ENCODE peak calls at places on chromosomes 6 and 20, in ten cellular contexts. V is cardiac muscle cell; T is gastrocnemius medialis; C is bronchial epithelial cell; G is WERI-Rb-1; S is CD8-positive, alpha-beta memory T cell; Z is A549; I is HepG2; P is tibial nerve; H is mesendoderm. F is an unnamed sample.

GRCh38 chr20:24771651-24772061 is 177.4 kb upstream of the CST7 start:
- DNase-seq in H (no peak), T (no peak), C (no peak), V (no peak), Z (no peak), G (no peak), P (no peak), I (no peak), S (no peak), F (no peak)

GRCh38 chr6:137819740-137820139 is 47.3 kb upstream of the TNFAIP3 start:
- DNase-seq in C (no peak), V (no peak), G (no peak), I (no peak), S (peak), P (no peak), T (no peak), H (no peak), Z (no peak), F (no peak)

GRCh38 chr6:25088513-25088912 is 152.8 kb upstream of the RIPOR2 start:
- DNase-seq in S (no peak), Z (no peak), T (no peak), C (peak), I (no peak), G (no peak), H (no peak), V (no peak), P (no peak), F (no peak)

GRCh38 chr6:163030980-163031379 is 303.2 kb downstream of the PACRG start:
- DNase-seq in V (no peak), I (no peak), C (no peak), G (no peak), P (no peak), Z (no peak), S (no peak), H (no peak), T (no peak), F (no peak)

GRCh38 chr6:142118926-142119325 is 13.8 kb upstream of the GJE1 start:
- DNase-seq in I (no peak), H (no peak), C (peak), T (no peak), P (no peak), V (no peak), G (no peak), S (no peak), Z (no peak), F (no peak)

GRCh38 chr6:133951881-133952814 is 876 bp upstream of the TBPL1 start:
- DNase-seq in G (peak), S (peak), V (peak), H (peak), T (peak), P (peak), C (peak), Z (peak), I (peak), F (peak)

GRCh38 chr6:141259832-141260231 is 872.9 kb upstream of the GJE1 start:
- DNase-seq in S (no peak), T (no peak), C (no peak), H (no peak), Z (no peak), I (no peak), V (no peak), G (no peak), P (no peak), F (no peak)

GRCh38 chr20:57698191-57698866 is 11.5 kb downstream of the PMEPA1 start:
- DNase-seq in P (no peak), C (peak), G (no peak), I (peak), Z (peak), S (no peak), V (no peak), H (peak), T (no peak), F (no peak)

GRCh38 chr6:164532546-164533362 is 776.7 kb downstream of the C6orf118 start:
- DNase-seq in Z (no peak), G (peak), T (no peak), C (no peak), P (no peak), H (peak), I (no peak), V (no peak), S (no peak), F (no peak)

GRCh38 chr20:20204326-20204725 is 152.0 kb downstream of the CFAP61 start:
- DNase-seq in Z (no peak), G (no peak), H (no peak), C (no peak), T (no peak), S (no peak), I (no peak), P (no peak), V (no peak), F (no peak)

GRCh38 chr6:40410792-40411191 is 176.4 kb downstream of the LRFN2 start:
- DNase-seq in S (no peak), V (no peak), I (no peak), H (no peak), T (no peak), P (no peak), C (no peak), Z (no peak), G (peak), F (no peak)

GRCh38 chr6:132818404-132819359 is 4.3 kb downstream of the RPS12 start:
- DNase-seq in G (no peak), Z (no peak), V (no peak), H (no peak), T (peak), I (peak), S (no peak), C (no peak), P (no peak), F (no peak)

GRCh38 chr20:53581444-53582311 is 12.0 kb downstream of the ZNF217 start:
- DNase-seq in S (no peak), T (no peak), P (no peak), I (no peak), C (no peak), V (no peak), H (no peak), G (no peak), Z (no peak), F (no peak)

GRCh38 chr20:53582574-53583351 is 10.9 kb downstream of the ZNF217 start:
- DNase-seq in V (no peak), Z (peak), P (no peak), S (peak), I (peak), G (no peak), C (peak), H (peak), T (peak), F (no peak)

GRCh38 chr20:53586640-53587039 is 7.0 kb downstream of the ZNF217 start:
- DNase-seq in G (no peak), C (no peak), H (no peak), P (no peak), Z (no peak), I (no peak), T (no peak), S (no peak), V (no peak), F (no peak)
- H3K4me3 ChIP-seq in G (no peak), C (no peak), H (no peak), P (no peak), Z (no peak), I (no peak), T (no peak), S (peak), V (no peak), F (no peak)

DNA sequence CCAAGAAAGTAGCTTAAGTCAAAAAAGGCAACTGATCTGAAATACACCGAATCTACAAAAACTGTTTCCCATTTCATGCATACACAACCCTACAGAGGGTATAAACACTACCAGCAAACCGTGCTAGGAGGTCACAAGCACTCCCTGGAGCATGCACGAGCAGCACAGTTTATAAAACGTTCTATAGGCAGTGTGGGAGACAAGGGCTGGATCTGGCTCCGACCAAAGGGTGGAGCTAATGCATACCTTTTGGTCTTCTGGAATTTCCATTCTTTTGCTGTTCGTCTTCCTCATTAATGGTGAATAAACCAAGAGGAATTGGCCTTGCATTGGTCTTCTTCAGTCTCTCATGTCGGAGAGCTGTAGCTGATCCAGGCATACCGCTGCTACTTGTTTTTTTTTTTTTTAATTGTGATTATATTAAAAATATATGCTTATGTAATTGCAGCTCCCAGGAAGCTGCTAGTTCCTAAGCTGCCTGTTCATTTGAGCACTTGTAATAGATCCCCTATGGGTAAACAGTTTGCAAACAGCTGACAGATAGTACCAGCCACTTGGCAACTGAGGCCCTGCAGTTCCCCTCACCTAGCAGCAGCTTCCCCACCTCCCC is 24.5 kb downstream of the MAP7 start:
- DNase-seq in G (no peak), Z (no peak), T (no peak), C (peak), V (no peak), I (no peak), P (no peak), H (no peak), S (no peak), F (no peak)
- H3K4me3 ChIP-seq in G (no peak), Z (peak), T (no peak), C (no peak), V (no peak), I (no peak), P (no peak), H (no peak), S (no peak), F (no peak)

DNA sequence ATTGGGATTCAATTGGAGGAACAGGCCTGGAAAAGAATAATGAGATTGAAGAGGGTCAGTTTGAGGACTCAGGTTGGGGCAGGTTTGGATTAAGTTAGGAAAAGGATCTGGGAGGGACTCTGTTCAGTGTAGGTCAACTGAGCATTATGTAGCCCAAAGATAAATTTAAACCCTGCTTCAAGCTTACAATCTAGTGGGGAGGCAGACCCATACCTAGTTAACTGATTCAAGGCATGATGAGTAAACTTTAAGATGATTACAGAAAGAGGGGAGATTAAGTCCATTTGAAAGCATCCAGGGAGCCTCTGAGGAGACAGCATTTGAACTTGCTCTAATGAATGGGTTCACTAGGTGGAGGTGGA is 11.4 kb upstream of the LTA start:
- DNase-seq in G (no peak), C (no peak), Z (no peak), I (no peak), S (no peak), P (no peak), V (no peak), T (no peak), H (no peak), F (no peak)
- H3K4me3 ChIP-seq in G (no peak), C (no peak), Z (no peak), I (no peak), S (no peak), P (no peak), V (no peak), T (no peak), H (no peak), F (no peak)

DNA sequence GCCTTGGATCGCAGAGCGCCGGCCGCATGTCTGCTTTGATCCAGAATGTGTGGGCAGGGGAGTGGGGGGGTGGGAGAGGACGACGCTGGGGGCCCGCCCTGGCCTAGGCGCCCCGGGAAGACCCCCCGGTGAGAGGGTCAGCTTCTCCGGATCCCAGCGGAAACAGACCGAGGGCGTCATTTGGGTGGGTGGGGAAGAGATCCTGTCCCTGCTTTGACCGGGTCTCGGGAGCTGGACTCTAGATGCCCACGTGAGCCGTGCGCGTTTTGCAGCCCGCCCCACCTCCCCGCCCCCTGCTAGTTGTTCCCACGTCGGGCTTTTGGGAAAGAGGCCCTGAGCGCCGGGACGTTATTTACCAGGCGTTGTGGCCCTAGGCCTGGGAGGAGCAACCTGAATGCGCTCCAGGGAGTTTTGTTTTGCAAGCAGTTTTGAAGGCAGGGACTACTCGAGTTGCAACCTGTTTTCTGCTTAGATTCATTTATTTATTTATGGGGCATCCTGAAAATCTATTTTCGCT is 1.5 kb downstream of the DSP start:
- DNase-seq in V (peak), Z (peak), I (peak), C (peak), G (no peak), P (no peak), S (no peak), T (no peak), H (peak), F (peak)
- H3K4me3 ChIP-seq in V (peak), Z (peak), I (peak), C (peak), G (no peak), P (peak), S (no peak), T (peak), H (peak), F (peak)

GRCh38 chr6:27865952-27866369 is 46.2 kb downstream of the OR2B2 start:
- DNase-seq in I (no peak), V (peak), C (no peak), H (peak), G (no peak), P (no peak), T (no peak), S (peak), Z (no peak), F (no peak)

GRCh38 chr6:27866370-27867050 is 45.7 kb downstream of the OR2B2 start:
- DNase-seq in G (no peak), H (peak), I (peak), S (peak), T (no peak), Z (no peak), V (peak), P (no peak), C (peak), F (no peak)

GRCh38 chr6:27862396-27863061 is 49.7 kb downstream of the OR2B2 start:
- DNase-seq in H (no peak), C (peak), V (no peak), Z (no peak), G (no peak), S (no peak), P (no peak), I (peak), T (no peak), F (no peak)

GRCh38 chr6:27864906-27865883 is 47.0 kb downstream of the OR2B2 start:
- DNase-seq in Z (peak), P (no peak), S (peak), C (peak), V (peak), H (peak), I (peak), G (no peak), T (no peak), F (peak)

DNA sequence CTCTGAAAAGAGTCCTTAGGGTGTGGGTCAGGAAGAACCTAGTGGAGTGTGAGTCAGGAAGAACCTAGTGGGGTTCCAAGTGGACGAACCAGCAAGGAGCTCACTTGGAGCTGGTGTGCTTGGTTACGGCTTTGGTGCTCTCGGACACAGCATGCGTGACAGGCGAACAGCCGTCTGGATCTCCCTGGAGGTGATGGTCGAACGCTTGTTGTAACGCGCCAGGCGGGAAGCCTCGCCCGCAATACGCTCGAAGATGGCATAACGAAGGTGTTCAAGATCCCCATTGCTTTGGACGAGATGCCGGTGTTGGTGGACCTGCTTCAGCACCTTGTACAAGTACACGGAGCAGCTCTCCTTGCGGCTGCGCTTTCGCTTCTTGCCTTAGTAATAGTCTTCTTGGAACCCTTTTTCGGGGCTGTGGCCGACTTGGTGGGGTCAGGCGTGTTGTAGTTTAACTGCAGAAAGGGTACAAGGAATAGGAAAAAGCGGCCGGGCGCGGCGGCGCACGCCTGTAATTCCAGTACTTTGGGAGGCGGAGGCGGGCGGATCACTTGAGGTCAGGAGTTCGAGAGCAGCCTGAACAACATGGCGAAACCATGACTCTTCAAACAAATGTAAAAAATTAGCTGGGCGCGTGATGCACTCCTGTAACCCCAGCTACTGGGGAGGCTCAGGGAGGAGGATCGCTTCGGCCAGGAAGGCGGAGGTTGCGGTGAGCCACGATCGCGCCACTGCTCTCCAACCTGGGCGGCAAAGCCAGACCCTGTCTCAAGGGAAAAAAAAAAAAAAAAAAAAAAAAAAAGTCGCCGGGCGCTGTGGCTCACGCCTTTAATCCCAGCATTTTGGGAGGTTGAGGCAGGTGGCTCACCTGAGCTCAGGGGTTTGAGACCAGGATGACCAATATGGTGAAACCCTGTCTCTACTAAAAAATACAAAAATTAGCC is 48.0 kb downstream of the OR2B2 start:
- DNase-seq in V (no peak), S (peak), H (peak), T (no peak), Z (no peak), P (no peak), I (no peak), C (no peak), G (no peak), F (no peak)
- H3K4me3 ChIP-seq in V (no peak), S (peak), H (peak), T (peak), Z (peak), P (peak), I (no peak), C (peak), G (no peak), F (peak)

DNA sequence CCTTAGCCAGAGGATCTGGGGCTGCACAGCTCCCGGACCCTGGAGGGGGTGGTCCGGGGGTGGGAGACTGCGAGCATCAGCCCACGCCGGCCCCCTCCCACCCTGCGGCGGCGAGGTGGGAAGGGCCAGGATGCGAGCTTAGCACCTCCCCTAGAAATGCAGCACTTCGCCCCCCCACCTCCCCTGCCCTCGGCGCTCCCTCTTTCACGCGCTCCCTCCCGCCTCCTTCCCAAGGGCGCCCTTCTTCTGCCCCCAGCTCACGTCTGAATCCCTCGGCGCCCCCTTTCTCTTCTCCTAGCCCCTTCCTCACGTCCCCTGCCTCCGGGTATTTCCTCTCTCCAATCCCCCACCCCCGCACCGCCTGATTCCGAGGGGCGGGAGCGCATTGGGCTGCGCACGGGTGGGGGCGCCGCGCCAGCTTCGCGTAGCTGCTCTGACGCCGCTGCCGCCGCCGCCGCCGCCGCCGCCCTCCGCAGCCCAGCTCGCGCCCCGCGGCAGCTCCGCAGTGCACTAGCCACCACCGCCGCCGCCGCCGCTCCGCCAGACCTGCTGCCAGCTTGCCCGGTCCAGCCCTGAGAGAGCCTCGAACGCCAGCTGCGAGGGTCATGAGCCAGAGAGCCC is at the start of gene SLC32A1:
- DNase-seq in G (peak), S (no peak), I (no peak), T (no peak), Z (no peak), P (no peak), C (no peak), V (no peak), H (peak), F (no peak)
- H3K4me3 ChIP-seq in G (peak), S (no peak), I (no peak), T (no peak), Z (peak), P (no peak), C (no peak), V (peak), H (no peak), F (no peak)

GRCh38 chr6:12291083-12291784 is 1.1 kb downstream of the EDN1 start:
- DNase-seq in P (no peak), V (no peak), C (peak), I (no peak), T (no peak), H (no peak), S (no peak), G (no peak), Z (no peak), F (no peak)
- H3K4me3 ChIP-seq in P (peak), V (no peak), C (peak), I (no peak), T (peak), H (no peak), S (no peak), G (no peak), Z (peak), F (peak)

GRCh38 chr6:30885481-30885998 is 1.2 kb downstream of the DDR1 start:
- DNase-seq in P (no peak), S (no peak), T (peak), G (no peak), V (peak), H (peak), Z (peak), I (peak), C (peak), F (peak)
- H3K4me3 ChIP-seq in P (peak), S (peak), T (peak), G (peak), V (peak), H (peak), Z (peak), I (peak), C (peak), F (peak)

DNA sequence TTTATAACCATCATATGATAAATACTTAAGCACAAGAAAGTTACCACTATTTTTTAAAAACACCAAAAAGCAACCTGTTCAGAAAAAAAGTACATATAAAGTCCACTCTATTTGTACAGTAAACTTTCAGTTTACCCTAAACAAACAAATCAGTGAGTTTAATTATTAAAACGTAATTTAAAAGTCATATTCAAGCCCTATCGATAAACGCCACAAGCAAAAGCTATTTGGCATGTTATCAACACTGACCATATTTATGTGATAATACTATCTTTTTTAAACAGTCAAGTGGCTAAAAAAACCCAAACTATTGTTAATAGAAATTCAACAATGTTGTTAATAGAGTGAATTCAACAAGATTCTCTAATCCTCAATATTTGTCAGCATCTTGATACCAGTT is 1.9 kb downstream of the KATNA1 start:
- DNase-seq in C (no peak), S (no peak), G (no peak), P (no peak), Z (no peak), I (no peak), T (no peak), V (no peak), H (no peak), F (no peak)
- H3K4me3 ChIP-seq in C (peak), S (no peak), G (no peak), P (peak), Z (peak), I (peak), T (peak), V (peak), H (no peak), F (no peak)

F was measured in lower leg skin.